ENCODE peak calls at places on chromosomes 5 and 9, in five cellular contexts. K is transverse colon, J is Peyer's patch, S is endothelial cell of umbilical vein, F is heart left ventricle. L is an unnamed sample.

GRCh38 chr5:74947961-74948613 is 81.9 kb upstream of the FAM169A start:
- DNase-seq in K (no peak), J (no peak), S (no peak), F (no peak), L (no peak)

GRCh38 chr5:40681351-40682311 is 1.9 kb downstream of the PTGER4 start:
- DNase-seq in K (peak), J (peak), S (peak), F (peak), L (peak)

GRCh38 chr5:129904667-129905466 is 602 bp downstream of the CHSY3 start:
- DNase-seq in K (peak), J (no peak), S (no peak), F (peak), L (peak)

GRCh38 chr5:92715946-92716345 is 865.1 kb downstream of the NR2F1-AS1 start:
- DNase-seq in K (no peak), J (no peak), S (no peak), F (no peak), L (no peak)

GRCh38 chr9:37529111-37529510 is 43.4 kb downstream of the POLR1E start:
- DNase-seq in K (peak), J (peak), S (no peak), F (no peak), L (no peak)

GRCh38 chr5:108521841-108522506 is 140.1 kb upstream of the FBXL17 start:
- DNase-seq in K (no peak), J (no peak), S (peak), F (no peak), L (peak)

GRCh38 chr5:1550287-1551076 is 26.7 kb upstream of the LPCAT1 start:
- DNase-seq in K (no peak), J (peak), S (no peak), F (peak), L (no peak)

GRCh38 chr9:12464910-12465512 is 228.2 kb upstream of the TYRP1 start:
- DNase-seq in K (no peak), J (no peak), S (peak), F (no peak), L (peak)

GRCh38 chr9:17988489-17988888 is 409.6 kb downstream of the SH3GL2 start:
- DNase-seq in K (no peak), J (no peak), S (no peak), F (no peak), L (no peak)

GRCh38 chr5:36607114-36607561 is 732 bp downstream of the SLC1A3 start:
- DNase-seq in K (no peak), J (no peak), S (no peak), F (peak), L (no peak)

GRCh38 chr9:101418518-101419111 is 17.0 kb downstream of the ALDOB start:
- DNase-seq in K (no peak), J (no peak), S (no peak), F (no peak), L (no peak)

GRCh38 chr5:140547508-140548299 is at the start of gene EIF4EBP3:
- DNase-seq in K (peak), J (peak), S (peak), F (peak), L (peak)
- TF ChIP-seq POLR2A in K (peak), J (peak), S (no peak), F (no peak), L (peak)

GRCh38 chr5:150625831-150626746 is 14.4 kb upstream of the SYNPO start:
- DNase-seq in K (no peak), J (no peak), S (no peak), F (peak), L (no peak)
- TF ChIP-seq POLR2A in K (no peak), J (no peak), S (no peak), F (no peak), L (no peak)

GRCh38 chr5:148792649-148793048 is 33.8 kb upstream of the ADRB2 start:
- DNase-seq in K (no peak), J (no peak), S (no peak), F (no peak), L (no peak)
- TF ChIP-seq POLR2A in K (no peak), J (no peak), S (no peak), F (no peak), L (no peak)

GRCh38 chr5:113202904-113203716 is 226.5 kb downstream of the DCP2 start:
- DNase-seq in K (no peak), J (no peak), S (peak), F (peak), L (no peak)

GRCh38 chr5:113201715-113202114 is 225.1 kb downstream of the DCP2 start:
- DNase-seq in K (no peak), J (no peak), S (peak), F (no peak), L (no peak)

GRCh38 chr5:113205807-113206206 is 229.0 kb downstream of the TSSK1B start:
- DNase-seq in K (no peak), J (no peak), S (peak), F (no peak), L (no peak)

GRCh38 chr5:113204525-113205161 is 228.0 kb downstream of the DCP2 start:
- DNase-seq in K (peak), J (peak), S (no peak), F (no peak), L (no peak)

GRCh38 chr5:113205323-113205722 is 228.7 kb downstream of the DCP2 start:
- DNase-seq in K (no peak), J (no peak), S (no peak), F (no peak), L (no peak)
- TF ChIP-seq POLR2A in K (no peak), J (no peak), S (no peak), F (no peak), L (no peak)